ENCODE peak calls at places on chromosomes 5 and 9, in seven cellular contexts. Z, D, X, B, L, F and I are unnamed samples.

GRCh38 chr5:67879619-67880357 is 335.8 kb upstream of the PIK3R1 start:
- DNase-seq in Z (no peak), D (no peak), X (no peak), B (no peak), L (no peak), F (no peak), I (peak)

GRCh38 chr9:1442105-1442504 is 391.9 kb downstream of the DMRT2 start:
- DNase-seq in Z (no peak), D (no peak), X (no peak), B (no peak), L (no peak), F (no peak), I (no peak)

GRCh38 chr9:93291536-93292287 is 107.8 kb downstream of the WNK2 start:
- DNase-seq in Z (no peak), D (no peak), X (no peak), B (no peak), L (no peak), F (peak), I (no peak)

GRCh38 chr5:179595916-179596315 is 27.6 kb downstream of the HNRNPH1 start:
- DNase-seq in Z (no peak), D (no peak), X (no peak), B (no peak), L (no peak), F (no peak), I (peak)

GRCh38 chr9:83281306-83282255 is 218.6 kb upstream of the RASEF start:
- DNase-seq in Z (no peak), D (no peak), X (no peak), B (no peak), L (no peak), F (no peak), I (peak)

GRCh38 chr5:135832941-135833340 is 1.5 kb upstream of the SLC25A48 start:
- DNase-seq in Z (no peak), D (no peak), X (no peak), B (no peak), L (no peak), F (no peak), I (no peak)

GRCh38 chr5:143471041-143471509 is 67.6 kb upstream of the NR3C1 start:
- DNase-seq in Z (no peak), D (no peak), X (no peak), B (no peak), L (no peak), F (no peak), I (peak)

GRCh38 chr5:74257645-74258328 is 382.7 kb downstream of the ENC1 start:
- DNase-seq in Z (no peak), D (no peak), X (no peak), B (no peak), L (no peak), F (no peak), I (peak)

GRCh38 chr9:115649991-115650472 is 503.6 kb upstream of the PAPPA start:
- DNase-seq in Z (no peak), D (no peak), X (peak), B (no peak), L (peak), F (no peak), I (peak)

GRCh38 chr9:71096431-71097108 is 24.9 kb downstream of the TRPM3 start:
- DNase-seq in Z (no peak), D (no peak), X (peak), B (no peak), L (no peak), F (no peak), I (no peak)

GRCh38 chr9:91951944-91952520 is 2.0 kb upstream of the ROR2 start:
- DNase-seq in Z (no peak), D (no peak), X (no peak), B (no peak), L (no peak), F (no peak), I (peak)

GRCh38 chr5:73488806-73489205 is 9.4 kb upstream of the BTF3 start:
- DNase-seq in Z (no peak), D (no peak), X (no peak), B (no peak), L (no peak), F (no peak), I (no peak)

GRCh38 chr5:15791274-15791673 is 291.3 kb downstream of the FBXL7 start:
- DNase-seq in Z (no peak), D (no peak), X (no peak), B (no peak), L (no peak), F (no peak), I (no peak)

GRCh38 chr9:16870606-16871357 is at the start of gene BNC2:
- DNase-seq in Z (peak), D (no peak), X (peak), B (peak), L (no peak), F (peak), I (peak)

GRCh38 chr5:10668697-10669096 is 92.3 kb downstream of the DAP start:
- DNase-seq in Z (no peak), D (no peak), X (no peak), B (no peak), L (no peak), F (no peak), I (peak)

GRCh38 chr5:115415143-115415491 is 118.7 kb upstream of the CCDC112 start:
- DNase-seq in Z (no peak), D (peak), X (no peak), B (no peak), L (no peak), F (no peak), I (peak)

GRCh38 chr5:14995229-14995628 is 123.7 kb upstream of the ANKH start:
- DNase-seq in Z (no peak), D (no peak), X (no peak), B (no peak), L (no peak), F (no peak), I (peak)

GRCh38 chr9:265209-265900 is 50.7 kb downstream of the DOCK8 start:
- DNase-seq in Z (no peak), D (no peak), X (no peak), B (no peak), L (no peak), F (no peak), I (no peak)

GRCh38 chr5:107072967-107073366 is 597.8 kb downstream of the EFNA5 start:
- DNase-seq in Z (no peak), D (no peak), X (no peak), B (no peak), L (no peak), F (no peak), I (no peak)

GRCh38 chr5:14958196-14958595 is 86.6 kb upstream of the ANKH start:
- DNase-seq in Z (no peak), D (no peak), X (no peak), B (no peak), L (no peak), F (no peak), I (peak)

GRCh38 chr5:21680661-21681060 is 1172.5 kb downstream of the CDH12 start:
- DNase-seq in Z (no peak), D (no peak), X (no peak), B (no peak), L (no peak), F (no peak), I (no peak)

GRCh38 chr9:133576591-133577462 is 32.4 kb downstream of the FAM163B start:
- DNase-seq in Z (no peak), D (no peak), X (no peak), B (no peak), L (no peak), F (peak), I (peak)

GRCh38 chr5:107900721-107901120 is 230.0 kb upstream of the EFNA5 start:
- DNase-seq in Z (no peak), D (no peak), X (no peak), B (no peak), L (no peak), F (no peak), I (no peak)

GRCh38 chr5:33441241-33441844 is 578 bp downstream of the TARS1 start:
- DNase-seq in Z (no peak), D (peak), X (peak), B (peak), L (no peak), F (peak), I (peak)

GRCh38 chr9:129280236-129281231 is 102.5 kb upstream of the IER5L start:
- DNase-seq in Z (no peak), D (no peak), X (peak), B (no peak), L (no peak), F (peak), I (no peak)

GRCh38 chr5:96203761-96204160 is 229.3 kb downstream of the PCSK1 start:
- DNase-seq in Z (no peak), D (no peak), X (no peak), B (no peak), L (no peak), F (no peak), I (peak)

GRCh38 chr5:15844871-15845270 is 334.7 kb downstream of the MARCHF11 start:
- DNase-seq in Z (no peak), D (no peak), X (no peak), B (no peak), L (no peak), F (no peak), I (no peak)

GRCh38 chr5:180872419-180872818 is 11.3 kb upstream of the ZFP62 start:
- DNase-seq in Z (no peak), D (no peak), X (no peak), B (no peak), L (no peak), F (no peak), I (no peak)

GRCh38 chr9:70411930-70412677 is 2.4 kb downstream of the KLF9 start:
- DNase-seq in Z (peak), D (peak), X (peak), B (no peak), L (no peak), F (peak), I (peak)

GRCh38 chr5:125044491-125045282 is 298.2 kb upstream of the ZNF608 start:
- DNase-seq in Z (no peak), D (no peak), X (no peak), B (no peak), L (no peak), F (no peak), I (peak)

GRCh38 chr5:81313686-81314085 is 12.3 kb downstream of the ZCCHC9 start:
- DNase-seq in Z (no peak), D (no peak), X (no peak), B (no peak), L (no peak), F (no peak), I (peak)

GRCh38 chr5:40260351-40260750 is 419.4 kb upstream of the PTGER4 start:
- DNase-seq in Z (no peak), D (no peak), X (no peak), B (no peak), L (no peak), F (no peak), I (no peak)

GRCh38 chr5:153777681-153778080 is 261.0 kb downstream of the FAM114A2 start:
- DNase-seq in Z (no peak), D (no peak), X (no peak), B (no peak), L (no peak), F (no peak), I (no peak)

GRCh38 chr9:124673063-124673462 is 98.0 kb downstream of the NR6A1 start:
- DNase-seq in Z (no peak), D (no peak), X (no peak), B (no peak), L (no peak), F (no peak), I (no peak)

GRCh38 chr9:38037981-38038306 is 31.1 kb downstream of the SHB start:
- DNase-seq in Z (no peak), D (no peak), X (no peak), B (no peak), L (no peak), F (no peak), I (no peak)

GRCh38 chr5:139091439-139092156 is 106.6 kb downstream of the SIL1 start:
- DNase-seq in Z (no peak), D (no peak), X (peak), B (no peak), L (no peak), F (no peak), I (peak)

GRCh38 chr5:180172447-180173197 is 36.4 kb downstream of the RASGEF1C start:
- DNase-seq in Z (no peak), D (no peak), X (peak), B (no peak), L (no peak), F (no peak), I (no peak)

GRCh38 chr5:10536931-10537579 is 26.8 kb upstream of the ANKRD33B start:
- DNase-seq in Z (no peak), D (no peak), X (no peak), B (no peak), L (no peak), F (peak), I (no peak)

GRCh38 chr9:133558191-133559126 is 24.0 kb downstream of the ADAMTSL2 start:
- DNase-seq in Z (no peak), D (peak), X (no peak), B (peak), L (peak), F (peak), I (peak)